ENCODE peak calls at places on chromosomes 13 and 19, in seven cellular contexts. U, A, R, Y, G, O and L are unnamed samples.

GRCh38 chr13:99464441-99464949 is 36.8 kb upstream of the TM9SF2 start:
- DNase-seq in Y (no peak), G (no peak), U (no peak), A (no peak), R (no peak), O (no peak), L (no peak)

GRCh38 chr13:36212789-36213188 is 1.6 kb downstream of the SOHLH2 start:
- DNase-seq in A (no peak), Y (no peak), O (no peak), G (no peak), U (peak; percentile 10), R (no peak), L (no peak)

GRCh38 chr19:33997690-33998089 is 174.6 kb upstream of the LSM14A start:
- DNase-seq in O (no peak), U (no peak), Y (no peak), G (no peak), A (no peak), R (no peak), L (no peak)

GRCh38 chr13:45231722-45232121 is 30.9 kb upstream of the KCTD4 start:
- DNase-seq in R (no peak), G (no peak), O (no peak), Y (no peak), U (no peak), A (no peak), L (no peak)

GRCh38 chr19:34274827-34275625 is 20.7 kb downstream of the GARRE1 start:
- DNase-seq in R (no peak), G (no peak), A (no peak), U (no peak), O (no peak), Y (no peak), L (no peak)

GRCh38 chr13:99725644-99726043 is 224.4 kb downstream of the TM9SF2 start:
- DNase-seq in O (no peak), U (no peak), G (no peak), A (no peak), Y (no peak), R (no peak), L (no peak)

GRCh38 chr19:55459950-55460657 is 1.3 kb downstream of the ISOC2 start:
- DNase-seq in Y (no peak), O (no peak), R (no peak), G (no peak), U (no peak), A (no peak), L (peak; percentile 53)

GRCh38 chr19:33429891-33430673 is 56.6 kb downstream of the CEBPG start:
- DNase-seq in O (peak; percentile 46), R (no peak), Y (no peak), U (no peak), G (no peak), A (no peak), L (no peak)

GRCh38 chr19:40599331-40600085 is 1.7 kb upstream of the LTBP4 start:
- DNase-seq in R (no peak), O (no peak), Y (no peak), G (no peak), U (peak; percentile 42), A (no peak), L (no peak)

GRCh38 chr13:96542986-96543385 is 451.3 kb downstream of the OXGR1 start:
- DNase-seq in G (no peak), R (no peak), Y (no peak), A (no peak), U (no peak), O (no peak), L (no peak)

GRCh38 chr13:42777476-42777875 is 3.9 kb upstream of the FAM216B start:
- DNase-seq in Y (no peak), O (no peak), R (no peak), U (no peak), A (no peak), G (no peak), L (no peak)

GRCh38 chr19:51460164-51460992 is 2.1 kb upstream of the SIGLEC8 start:
- DNase-seq in R (no peak), Y (no peak), A (no peak), G (no peak), U (peak; percentile 68), O (peak; percentile 32), L (peak; percentile 14)

GRCh38 chr19:42024622-42025111 is 30.6 kb upstream of the ATP1A3 start:
- DNase-seq in R (no peak), G (peak; percentile 74), O (peak; percentile 77), Y (no peak), U (no peak), A (no peak), L (peak; percentile 35)

GRCh38 chr13:48268019-48268418 is 35.0 kb downstream of the ITM2B start:
- DNase-seq in A (no peak), G (no peak), U (no peak), Y (no peak), R (no peak), O (no peak), L (no peak)

GRCh38 chr19:34654796-34655195 is 22.2 kb downstream of the SCGB2B2 start:
- DNase-seq in R (no peak), Y (no peak), O (no peak), A (no peak), U (no peak), G (no peak), L (no peak)

GRCh38 chr13:42377640-42378382 is 105.9 kb downstream of the AKAP11 start:
- DNase-seq in U (no peak), O (no peak), G (no peak), Y (no peak), A (no peak), R (no peak), L (no peak)

GRCh38 chr13:103961784-103962183 is 895.6 kb upstream of the SLC10A2 start:
- DNase-seq in R (no peak), O (no peak), G (no peak), U (no peak), A (no peak), Y (no peak), L (no peak)

GRCh38 chr19:35559281-35559659 is 4.2 kb downstream of the ATP4A start:
- DNase-seq in G (no peak), A (no peak), U (no peak), Y (no peak), O (no peak), R (no peak), L (no peak)

GRCh38 chr13:114202581-114202980 is 23.5 kb downstream of the CFAP97D2 start:
- DNase-seq in U (no peak), R (no peak), A (no peak), Y (no peak), G (no peak), O (no peak), L (no peak)

GRCh38 chr19:40191836-40192646 is 815 bp downstream of the MAP3K10 start:
- DNase-seq in G (peak; percentile 42), Y (no peak), U (peak; percentile 66), R (no peak), O (peak; percentile 70), A (no peak), L (peak; percentile 27)

DNA sequence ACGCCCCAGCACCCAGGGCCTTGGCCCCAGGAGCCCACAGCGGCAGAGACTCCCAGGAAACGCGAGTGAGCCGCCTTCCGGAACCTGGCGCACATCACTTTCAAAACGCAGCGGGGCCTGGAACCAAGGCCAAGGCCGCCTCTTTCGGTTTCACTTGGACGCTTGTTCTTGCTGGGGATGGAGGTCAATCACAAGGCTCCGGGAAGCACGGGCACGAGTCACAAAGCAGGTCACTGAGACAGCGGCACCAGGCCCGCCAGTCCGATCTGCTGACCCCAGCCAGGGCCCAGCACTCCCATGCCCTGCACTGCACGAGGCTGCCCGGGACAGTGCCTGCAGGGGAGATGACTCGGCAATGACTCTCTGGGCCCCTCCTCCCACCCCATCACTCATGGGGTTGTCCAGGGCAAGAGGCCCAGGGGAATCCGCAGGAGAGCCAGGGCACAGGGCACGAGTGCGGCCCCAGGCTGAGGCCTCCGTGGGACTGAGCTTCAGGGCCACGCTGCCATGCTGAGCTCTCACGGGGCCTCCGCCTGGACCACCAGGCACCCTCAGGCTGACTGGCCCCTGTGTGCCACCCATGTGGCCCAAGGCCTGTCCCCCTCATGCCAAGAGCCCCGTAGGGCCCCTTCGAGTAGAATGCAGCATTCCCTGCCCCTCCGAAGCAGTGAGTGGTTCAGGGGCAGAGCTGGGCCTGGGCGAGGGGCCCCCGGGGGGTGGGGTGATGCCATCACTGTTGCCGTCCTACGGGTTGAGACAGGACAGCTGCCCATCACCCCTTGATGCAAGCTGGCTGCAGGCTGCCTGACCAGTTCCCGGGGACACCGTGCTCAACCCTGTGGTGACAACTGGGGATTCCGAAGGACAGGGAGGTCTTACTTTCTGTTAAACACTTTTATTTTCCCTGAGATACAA is 4.9 kb downstream of the SBNO2 start:
- DNase-seq in R (no peak), G (no peak), O (peak; percentile 80), A (no peak), Y (no peak), U (no peak), L (peak; percentile 84)
- H3K27ac ChIP-seq in R (peak overlapping the region; percentile 81), G (no peak overlapping the region), O (peak overlapping the region; percentile 75), A (peak overlapping the region; percentile 93), Y (peak overlapping the region; percentile 99), U (no peak overlapping the region), L (peak overlapping the region; percentile 87)

DNA sequence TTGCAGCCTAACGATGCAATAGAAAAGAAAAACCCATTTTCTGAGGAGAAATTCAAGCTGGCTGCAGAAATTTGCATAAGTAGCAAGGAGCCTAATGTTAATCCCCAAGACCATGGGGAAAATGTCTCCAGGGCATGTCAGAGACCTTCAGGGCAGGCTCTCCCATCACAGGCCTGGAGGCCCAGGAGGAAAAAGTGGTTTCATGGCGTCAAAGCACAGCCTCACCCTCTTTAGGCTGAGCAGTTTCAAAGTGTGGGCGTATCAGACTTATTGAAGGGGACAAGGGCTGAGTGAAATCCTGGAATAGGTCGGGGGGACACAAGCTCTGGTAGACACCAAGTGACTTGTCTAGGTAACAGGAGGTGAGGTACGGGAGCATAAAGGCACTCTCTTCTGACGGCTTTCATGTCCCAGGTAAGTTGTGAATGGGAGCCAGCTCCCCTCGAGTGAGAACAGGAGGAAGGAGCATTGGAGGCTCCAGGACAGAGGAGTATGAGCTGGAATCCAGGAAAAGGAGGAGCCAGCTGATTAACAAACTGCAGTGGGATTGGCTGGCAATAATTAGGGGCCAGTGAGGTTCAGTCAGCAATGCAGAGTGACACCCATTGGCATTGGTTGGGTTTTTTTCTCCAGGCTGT is 35.8 kb downstream of the MRPL57 start:
- DNase-seq in U (no peak), A (no peak), Y (no peak), G (no peak), R (no peak), O (no peak), L (no peak)
- TF ChIP-seq POLR2A in U (no peak), A (no peak), Y (no peak), G (no peak), R (no peak), O (no peak), L (no peak)

GRCh38 chr19:50205681-50206138 is 2.3 kb downstream of the MYH14 start:
- DNase-seq in A (no peak), G (no peak), O (no peak), Y (no peak), U (no peak), R (no peak), L (no peak)
- TF ChIP-seq CTCF in A (no peak), G (no peak), O (peak; percentile 29), Y (no peak), U (no peak), R (no peak), L (no peak)

DNA sequence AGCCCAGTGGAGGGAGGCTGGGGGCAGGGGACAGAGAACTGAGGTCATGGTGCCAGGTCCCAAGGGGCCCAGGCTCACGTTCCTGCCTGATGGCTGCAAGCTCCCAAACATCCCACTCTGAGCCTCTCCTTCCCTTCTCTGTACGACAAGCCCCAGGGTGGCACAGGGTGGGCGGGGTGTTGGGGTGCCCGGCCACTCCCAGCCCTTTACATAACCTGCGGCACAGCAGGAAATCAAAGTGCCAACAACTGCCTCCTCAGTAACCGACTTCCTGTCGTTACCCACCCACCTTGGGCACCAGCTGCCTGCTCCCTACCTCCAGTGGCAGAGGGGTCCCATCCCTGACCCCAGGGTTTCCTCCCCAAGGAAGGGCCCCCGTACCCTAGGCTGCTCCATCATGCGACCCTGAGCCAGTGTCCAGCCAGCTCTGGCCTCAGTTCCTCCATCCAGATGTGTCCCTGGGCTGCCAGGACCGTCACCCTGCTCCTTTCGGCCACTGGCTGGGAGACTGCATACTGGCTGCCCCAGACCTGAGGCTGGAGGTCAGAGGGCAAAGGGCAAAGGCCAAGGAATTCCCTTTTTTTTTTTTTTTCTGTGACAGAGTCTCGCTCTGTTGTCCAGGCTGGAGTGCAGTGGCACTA is 27.7 kb upstream of the NFIC start:
- DNase-seq in O (peak; percentile 77), G (no peak), A (no peak), U (no peak), R (no peak), Y (no peak), L (no peak)
- H3K27ac ChIP-seq in O (peak overlapping the region; percentile 95), G (no peak overlapping the region), A (peak overlapping the region; percentile 67), U (no peak overlapping the region), R (peak overlapping the region; percentile 86), Y (peak overlapping the region; percentile 80), L (peak overlapping the region; percentile 31)